ENCODE peak calls at places on chromosomes 13 and 19, in five cellular contexts. D, S, O, W and J are unnamed samples.

GRCh38 chr19:16051254-16052025 is 24.9 kb upstream of the TPM4 start:
- DNase-seq in D (no peak), S (peak), O (no peak), W (peak), J (no peak)

GRCh38 chr19:13847900-13848677 is 28.8 kb upstream of the NANOS3 start:
- DNase-seq in D (no peak), S (no peak), O (no peak), W (no peak), J (no peak)

GRCh38 chr13:78958019-78958418 is 299.1 kb upstream of the OBI1 start:
- DNase-seq in D (no peak), S (no peak), O (no peak), W (no peak), J (no peak)

GRCh38 chr13:48585456-48585840 is 52.6 kb upstream of the RCBTB2 start:
- DNase-seq in D (peak), S (no peak), O (no peak), W (peak), J (no peak)

GRCh38 chr19:17775245-17775927 is 19.6 kb upstream of the B3GNT3 start:
- DNase-seq in D (no peak), S (no peak), O (no peak), W (peak), J (no peak)

GRCh38 chr13:98513837-98514236 is 63.1 kb downstream of the STK24 start:
- DNase-seq in D (no peak), S (no peak), O (no peak), W (no peak), J (no peak)

GRCh38 chr19:35529241-35530218 is 1.4 kb upstream of the SBSN start:
- DNase-seq in D (no peak), S (no peak), O (no peak), W (no peak), J (no peak)

GRCh38 chr19:971795-972194 is 12.3 kb upstream of the WDR18 start:
- DNase-seq in D (no peak), S (no peak), O (no peak), W (no peak), J (no peak)

GRCh38 chr13:26718872-26719271 is 41.7 kb downstream of the GPR12 start:
- DNase-seq in D (no peak), S (no peak), O (no peak), W (no peak), J (no peak)

GRCh38 chr19:37845932-37846331 is 60.5 kb downstream of the WDR87 start:
- DNase-seq in D (no peak), S (no peak), O (no peak), W (no peak), J (no peak)

GRCh38 chr19:1636325-1637236 is 15.8 kb downstream of the TCF3 start:
- DNase-seq in D (no peak), S (no peak), O (no peak), W (no peak), J (no peak)

GRCh38 chr13:91166714-91167511 is 180.6 kb upstream of the MIR17HG start:
- DNase-seq in D (no peak), S (no peak), O (no peak), W (no peak), J (no peak)

GRCh38 chr13:52003551-52003950 is 7.7 kb downstream of the ATP7B start:
- DNase-seq in D (peak), S (no peak), O (no peak), W (no peak), J (no peak)